ENCODE peak calls at places on chromosomes 16 and 17, in seven cellular contexts. Q is coronary artery; B is stimulated activated naive CD8-positive, alpha-beta T cell treated with anti-CD3 and anti-CD28 coated beads, Interleukin-15, Interleukin-2, amounts not matched to agents 100 U/mL and 50 U/mL, for 24 hours; A is natural killer cell; I is NB4; K is Caco-2; C is H54. P is an unnamed sample.

GRCh38 chr17:73342057-73342522 is 30.3 kb upstream of the CDC42EP4 start:
- DNase-seq in C (peak), A (no peak), K (no peak), I (peak), B (no peak), Q (no peak), P (peak)

GRCh38 chr17:82962163-82962720 is 117.2 kb upstream of the METRNL start:
- DNase-seq in B (no peak), C (peak), Q (peak), I (no peak), K (no peak), A (peak), P (no peak)

GRCh38 chr17:76452102-76452645 is 778 bp downstream of the UBE2O start:
- DNase-seq in B (no peak), I (no peak), Q (no peak), C (no peak), A (no peak), K (no peak), P (no peak)

GRCh38 chr16:67238278-67238575 is 9.1 kb downstream of the FHOD1 start:
- DNase-seq in A (no peak), B (no peak), C (no peak), Q (no peak), K (no peak), I (no peak), P (no peak)

GRCh38 chr17:2282297-2282873 is 21.2 kb downstream of the SMG6 start:
- DNase-seq in B (no peak), A (no peak), C (no peak), I (peak), Q (no peak), K (peak), P (peak)

GRCh38 chr17:5422505-5422904 is 2.5 kb downstream of the RPAIN start:
- DNase-seq in A (no peak), K (no peak), B (no peak), C (peak), I (no peak), Q (no peak), P (peak)

GRCh38 chr16:82043680-82044584 is 8.9 kb downstream of the HSD17B2 start:
- DNase-seq in C (peak), I (no peak), A (no peak), Q (no peak), B (no peak), K (no peak), P (peak)

GRCh38 chr17:4625181-4625601 is 16.3 kb downstream of the ALOX15 start:
- DNase-seq in A (no peak), Q (no peak), I (no peak), C (no peak), B (no peak), K (no peak), P (no peak)

GRCh38 chr16:81860310-81860709 is 81.2 kb downstream of the PLCG2 start:
- DNase-seq in Q (no peak), A (no peak), C (no peak), B (no peak), I (no peak), K (no peak), P (no peak)

GRCh38 chr17:73348824-73349095 is 37.0 kb upstream of the CDC42EP4 start:
- DNase-seq in C (no peak), I (no peak), B (no peak), A (no peak), Q (no peak), K (no peak), P (no peak)

GRCh38 chr17:30117548-30118155 is 1.0 kb downstream of the NSRP1 start:
- DNase-seq in B (no peak), I (no peak), C (no peak), Q (no peak), A (no peak), K (no peak), P (no peak)

GRCh38 chr17:65690626-65691310 is 129.3 kb upstream of the AXIN2 start:
- DNase-seq in B (peak), K (no peak), I (no peak), Q (no peak), C (no peak), A (no peak), P (no peak)

GRCh38 chr17:17954079-17954478 is 18.1 kb downstream of the TOM1L2 start:
- DNase-seq in C (no peak), B (no peak), I (no peak), A (no peak), Q (no peak), K (no peak), P (no peak)

GRCh38 chr17:73591278-73592078 is 52.8 kb downstream of the SDK2 start:
- DNase-seq in K (no peak), Q (no peak), C (no peak), I (no peak), B (peak), A (peak), P (no peak)

GRCh38 chr16:48542020-48542473 is 67.9 kb downstream of the N4BP1 start:
- DNase-seq in Q (peak), K (no peak), I (peak), B (no peak), A (peak), C (no peak), P (peak)

GRCh38 chr17:33461051-33461450 is 168.0 kb upstream of the ASIC2 start:
- DNase-seq in C (no peak), K (no peak), Q (no peak), B (no peak), A (no peak), I (no peak), P (no peak)

GRCh38 chr16:67470314-67470713 is 10.6 kb downstream of the ATP6V0D1 start:
- DNase-seq in K (no peak), A (no peak), C (no peak), I (no peak), Q (no peak), B (no peak), P (no peak)

GRCh38 chr17:81735181-81736102 is 23.4 kb downstream of the SLC25A10 start:
- DNase-seq in C (peak), B (no peak), I (peak), K (peak), Q (no peak), A (no peak), P (no peak)

GRCh38 chr17:5123343-5124124 is 7.7 kb downstream of the USP6 start:
- DNase-seq in I (no peak), Q (peak), C (no peak), A (no peak), K (no peak), B (no peak), P (no peak)

GRCh38 chr16:53090591-53091507 is 36.1 kb downstream of the CHD9 start:
- DNase-seq in I (peak), B (peak), Q (peak), C (no peak), K (no peak), A (peak), P (peak)

GRCh38 chr17:57874434-57875108 is 24.7 kb upstream of the MRPS23 start:
- DNase-seq in K (no peak), I (peak), Q (peak), C (peak), B (peak), A (no peak), P (no peak)

GRCh38 chr16:28166394-28167208 is 45.2 kb downstream of the XPO6 start:
- DNase-seq in K (no peak), B (no peak), Q (no peak), A (no peak), I (no peak), C (peak), P (peak)